ENCODE peak calls at places on chromosomes 1 and 21, in five cellular contexts. G is GM12878, Q is stomach, W is tibial nerve, E is transverse colon. F is an unnamed sample.

GRCh38 chr1:67647036-67647798 is 37.8 kb upstream of the GADD45A start:
- DNase-seq in G (no peak), Q (no peak), W (no peak), E (no peak), F (no peak)

GRCh38 chr1:183567584-183567983 is 22.7 kb downstream of the NCF2 start:
- DNase-seq in G (peak), Q (peak), W (no peak), E (peak), F (peak)

GRCh38 chr1:63868220-63868897 is 94.5 kb downstream of the ROR1 start:
- DNase-seq in G (no peak), Q (no peak), W (no peak), E (no peak), F (no peak)

GRCh38 chr1:3547055-3548005 is 64.0 kb downstream of the MEGF6 start:
- DNase-seq in G (no peak), Q (no peak), W (no peak), E (no peak), F (no peak)

GRCh38 chr1:11780380-11781147 is 18.6 kb downstream of the C1orf167 start:
- DNase-seq in G (no peak), Q (no peak), W (no peak), E (no peak), F (no peak)

GRCh38 chr1:183315987-183316758 is 102.0 kb downstream of the NMNAT2 start:
- DNase-seq in G (no peak), Q (no peak), W (no peak), E (no peak), F (peak)

GRCh38 chr21:43187715-43188114 is 18.9 kb downstream of the CRYAA start:
- DNase-seq in G (no peak), Q (no peak), W (peak), E (no peak), F (no peak)

GRCh38 chr1:13730751-13731482 is 30.9 kb downstream of the PRDM2 start:
- DNase-seq in G (peak), Q (peak), W (no peak), E (peak), F (no peak)

GRCh38 chr21:28402616-28402989 is 590.1 kb downstream of the LTN1 start:
- DNase-seq in G (no peak), Q (no peak), W (no peak), E (no peak), F (no peak)

GRCh38 chr1:109975718-109976117 is 8.8 kb upstream of the AHCYL1 start:
- DNase-seq in G (no peak), Q (no peak), W (no peak), E (no peak), F (no peak)

GRCh38 chr1:177858222-177858894 is 111.5 kb downstream of the SEC16B start:
- DNase-seq in G (no peak), Q (no peak), W (no peak), E (no peak), F (no peak)

GRCh38 chr1:51214615-51215131 is 21.4 kb upstream of the RNF11 start:
- DNase-seq in G (no peak), Q (no peak), W (no peak), E (no peak), F (no peak)

GRCh38 chr1:31792541-31792940 is 23.3 kb downstream of the SPOCD1 start:
- DNase-seq in G (no peak), Q (peak), W (no peak), E (no peak), F (peak)

GRCh38 chr1:14067686-14068085 is 367.7 kb downstream of the PRDM2 start:
- DNase-seq in G (no peak), Q (no peak), W (no peak), E (no peak), F (no peak)

DNA sequence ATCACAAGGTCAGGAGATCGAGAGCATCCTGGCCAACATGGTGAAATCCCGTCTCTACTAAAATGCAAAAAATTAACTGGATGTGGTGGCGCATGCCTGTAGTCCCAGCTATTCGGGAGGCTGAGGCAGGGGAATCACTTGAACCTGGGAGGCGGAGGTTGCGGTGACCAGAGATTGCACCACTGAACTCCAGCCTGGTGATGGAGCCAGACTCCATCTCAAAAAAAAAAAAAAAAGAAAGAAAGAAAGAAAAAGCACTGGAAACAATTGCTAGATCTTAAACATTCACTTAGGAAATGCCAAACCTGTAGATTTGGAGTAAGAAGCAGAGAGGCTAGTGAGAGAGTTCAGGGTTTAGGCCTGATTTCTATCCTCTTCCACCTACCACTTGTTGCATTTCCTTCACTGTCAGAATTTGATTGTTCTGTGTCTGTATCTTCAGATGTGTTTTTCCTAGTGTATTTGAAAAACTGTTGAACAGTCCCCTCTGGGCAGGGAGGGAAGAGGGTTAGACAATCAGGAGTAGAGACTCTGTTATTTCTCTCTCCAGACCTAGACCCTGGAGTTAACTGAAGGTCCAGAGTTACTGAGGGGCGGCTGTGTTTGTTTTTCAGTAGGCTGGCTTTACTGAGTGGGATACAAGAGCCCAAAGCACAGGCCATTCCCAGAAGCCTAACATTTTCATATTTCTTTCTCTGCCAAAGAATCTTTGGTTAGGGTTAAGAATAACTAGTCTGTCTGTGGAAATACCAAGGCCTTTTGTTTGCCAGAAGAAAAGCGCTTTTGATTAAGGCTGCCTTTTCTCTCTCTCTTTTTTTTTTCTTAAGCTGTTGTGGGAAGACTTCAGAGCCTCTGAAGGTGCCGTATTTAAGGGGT is 31.1 kb upstream of the MACF1 start:
- DNase-seq in G (no peak), Q (no peak), W (no peak), E (no peak), F (no peak)
- H3K4me3 ChIP-seq in G (no peak), Q (no peak), W (no peak), E (no peak), F (no peak)

GRCh38 chr1:1204425-1204920 is 1.9 kb downstream of the TNFRSF18 start:
- DNase-seq in G (no peak), Q (no peak), W (no peak), E (no peak), F (peak)

GRCh38 chr1:1207254-1207902 is 986 bp upstream of the TNFRSF18 start:
- DNase-seq in G (no peak), Q (no peak), W (no peak), E (peak), F (no peak)

GRCh38 chr1:1204998-1205768 is 1.2 kb downstream of the TNFRSF18 start:
- DNase-seq in G (no peak), Q (no peak), W (no peak), E (peak), F (no peak)

GRCh38 chr1:1205769-1206375 is 520 bp downstream of the TNFRSF18 start:
- DNase-seq in G (no peak), Q (no peak), W (no peak), E (peak), F (no peak)

DNA sequence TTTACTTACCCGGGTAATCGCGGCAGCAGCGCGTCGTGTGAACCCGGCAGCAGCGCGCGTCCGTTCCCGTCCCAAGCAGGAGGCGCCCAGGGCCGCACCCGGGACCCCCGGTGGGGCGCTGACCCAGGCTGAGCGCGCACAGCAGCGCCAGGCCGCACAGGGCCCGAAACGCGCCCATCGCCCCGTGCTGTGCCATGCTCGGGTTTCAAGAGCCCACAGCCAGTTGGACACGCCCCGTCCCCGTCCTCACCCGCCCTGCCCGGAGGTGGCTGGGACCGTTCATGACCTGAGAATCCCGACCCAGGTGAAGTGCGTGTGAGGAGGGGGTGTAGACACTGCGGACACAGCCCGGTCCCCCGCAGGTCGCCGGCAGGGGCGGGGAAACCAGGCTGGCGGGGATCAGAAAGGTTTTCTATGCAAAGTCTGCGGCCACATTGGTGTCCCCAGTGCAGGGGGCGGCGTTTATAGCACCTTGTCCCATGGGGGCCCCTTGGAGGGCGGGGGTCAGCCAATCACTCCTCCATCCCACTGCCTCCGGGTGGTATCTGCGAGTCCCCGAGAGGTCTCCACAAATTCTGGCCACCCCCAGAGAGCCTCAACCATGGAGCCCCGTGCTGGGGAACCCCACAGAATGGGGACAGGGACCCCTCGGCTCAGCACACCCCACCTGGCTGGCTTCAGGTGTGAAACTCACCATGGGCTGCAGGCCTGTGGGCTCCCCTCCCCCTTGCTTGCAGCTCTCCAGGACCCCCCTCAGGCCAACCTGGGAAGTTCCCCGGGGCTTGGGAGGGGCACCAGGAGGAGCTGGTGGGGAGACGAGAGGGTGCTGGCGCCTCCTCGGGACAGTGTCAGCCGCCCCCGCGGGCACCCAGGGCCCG is at the start of gene TNFRSF18:
- DNase-seq in G (no peak), Q (peak), W (no peak), E (peak), F (peak)
- TF ChIP-seq POLR2A in G (no peak), Q (no peak), W (no peak), E (no peak), F (no peak)

GRCh38 chr1:38261574-38261973 is 215.0 kb upstream of the POU3F1 start:
- DNase-seq in G (no peak), Q (no peak), W (no peak), E (no peak), F (no peak)
- TF ChIP-seq EP300 in G (no peak), Q (no peak), W (no peak), E (no peak), F (no peak)

DNA sequence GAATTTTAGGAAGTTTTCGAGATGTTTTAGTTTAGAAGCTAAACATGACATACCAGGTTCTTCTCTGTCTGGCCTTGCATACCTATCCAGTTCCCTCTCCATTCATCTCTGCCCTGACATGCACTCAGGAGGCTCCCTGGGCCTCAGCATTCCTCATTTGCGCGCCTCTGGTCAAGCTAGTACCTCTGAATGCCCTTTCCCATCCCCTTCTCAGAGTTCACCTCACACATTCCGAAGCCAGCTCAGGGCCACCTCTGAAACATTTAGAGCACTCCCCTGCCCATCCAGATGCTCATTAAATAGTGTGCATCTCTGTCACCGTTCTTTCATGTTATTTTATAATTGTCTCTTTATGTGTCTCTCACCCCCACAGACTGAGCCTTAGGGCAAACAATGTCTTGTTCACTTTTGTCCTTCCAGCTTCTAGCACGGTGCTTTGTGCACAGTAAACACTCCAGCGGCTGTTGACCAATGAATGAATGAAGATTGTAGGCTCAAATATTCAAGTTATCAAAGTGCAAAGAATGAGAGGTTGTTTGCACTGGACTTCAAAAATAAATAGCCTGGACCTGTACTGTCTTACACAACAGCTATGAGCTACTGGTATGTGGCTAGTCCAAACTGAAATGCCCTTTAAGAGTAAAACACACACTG is 1.2 kb upstream of the DHCR24 start:
- DNase-seq in G (no peak), Q (peak), W (no peak), E (no peak), F (no peak)
- H3K4me3 ChIP-seq in G (peak), Q (peak), W (peak), E (no peak), F (peak)

DNA sequence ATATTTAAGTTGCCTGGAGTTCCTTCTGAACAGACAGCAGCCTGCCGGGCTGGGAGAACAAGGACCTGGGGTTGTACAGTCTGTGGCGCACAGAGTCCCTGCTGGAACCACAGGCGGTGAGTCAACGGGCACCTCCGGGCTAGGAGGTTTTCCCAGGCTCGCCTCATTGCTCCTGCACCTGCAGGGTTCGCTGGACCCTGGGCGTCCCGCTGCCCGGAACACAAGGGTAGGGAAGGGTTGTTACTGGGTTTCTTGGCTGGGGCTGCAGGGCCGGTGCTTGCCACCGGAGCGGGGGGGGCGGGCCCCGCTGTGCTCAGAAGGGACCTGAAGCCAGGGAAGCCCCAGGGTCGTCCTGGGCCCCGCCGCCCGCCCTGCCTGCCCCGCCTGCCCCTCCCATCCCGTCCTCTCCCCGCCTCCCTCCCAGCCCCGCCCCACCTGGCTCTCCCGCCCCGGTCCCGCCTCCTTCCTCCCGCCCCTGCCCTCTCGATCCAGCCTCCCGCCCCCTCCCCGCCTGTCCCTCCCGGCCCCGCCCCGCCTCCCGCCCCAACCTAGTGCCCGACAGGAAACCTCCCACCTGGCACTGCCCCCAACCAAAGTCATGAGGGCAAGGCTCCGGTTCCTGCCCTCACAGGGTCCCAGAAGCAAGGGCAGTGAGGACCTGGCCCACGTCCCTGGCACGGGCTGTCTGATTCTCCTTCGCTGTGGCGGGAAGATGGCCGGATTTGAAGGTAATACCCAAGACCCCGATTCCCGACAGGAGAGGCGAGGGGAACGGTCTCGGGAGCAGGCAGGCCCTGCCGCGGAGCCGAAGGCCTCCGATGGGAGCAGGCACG is 6.8 kb downstream of the JMJD4 start:
- DNase-seq in G (peak), Q (peak), W (peak), E (peak), F (peak)
- TF ChIP-seq POLR2A in G (peak), Q (no peak), W (no peak), E (peak), F (no peak)

DNA sequence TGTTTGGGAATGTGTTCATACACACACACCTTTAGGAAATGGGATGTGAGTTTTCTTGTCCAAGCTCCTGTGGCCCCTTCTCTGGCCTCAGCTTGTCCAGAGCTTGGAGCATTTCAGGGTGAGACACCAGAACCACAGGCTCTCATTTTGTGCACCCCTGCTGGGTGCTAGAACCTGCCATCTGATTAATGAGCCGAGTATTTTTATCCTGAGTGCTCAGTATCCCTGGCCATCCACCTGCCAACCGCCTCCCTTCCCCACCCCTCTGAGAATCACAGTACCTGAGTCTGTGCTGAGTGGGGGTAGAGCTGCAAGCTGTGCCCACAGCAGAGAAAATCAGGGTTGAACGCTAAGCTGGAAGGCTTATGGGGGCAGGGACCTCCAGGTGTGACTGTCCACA is 1.4 kb downstream of the CASQ1 start:
- DNase-seq in G (no peak), Q (no peak), W (no peak), E (no peak), F (no peak)
- TF ChIP-seq EP300 in G (no peak), Q (no peak), W (no peak), E (no peak), F (no peak)

F was measured in upper lobe of left lung.